ENCODE peak calls at places on chromosomes 1 and 21, in eight cellular contexts. G, Z, U, T, B, Q, I and D are unnamed samples.

GRCh38 chr21:46325073-46325912 is 1.3 kb downstream of the PCNT start:
- DNase-seq in G (peak), Q (peak), T (peak), U (peak), B (peak), I (no peak), Z (peak), D (peak)

GRCh38 chr1:205947024-205947423 is 3.8 kb upstream of the SLC26A9 start:
- DNase-seq in Q (no peak), T (no peak), I (no peak), U (no peak), G (peak), Z (no peak), B (no peak), D (no peak)

GRCh38 chr1:160520582-160520981 is 2.5 kb downstream of the SLAMF6 start:
- DNase-seq in U (no peak), B (no peak), Z (no peak), T (no peak), I (no peak), Q (no peak), G (no peak), D (no peak)

GRCh38 chr1:184753608-184754478 is 815 bp downstream of the EDEM3 start:
- DNase-seq in Q (peak), B (peak), T (peak), U (peak), I (no peak), Z (no peak), G (peak), D (peak)

GRCh38 chr1:46370214-46370633 is 23.9 kb upstream of the FAAH start:
- DNase-seq in T (peak), B (peak), Z (no peak), U (no peak), Q (peak), G (peak), I (peak), D (no peak)

GRCh38 chr1:59136541-59137335 is 160.2 kb upstream of the FGGY start:
- DNase-seq in T (no peak), G (peak), B (no peak), I (no peak), Z (no peak), U (no peak), Q (no peak), D (no peak)

GRCh38 chr1:204103121-204103741 is 30.3 kb downstream of the SOX13 start:
- DNase-seq in T (no peak), Z (no peak), G (no peak), B (peak), U (peak), I (no peak), Q (peak), D (no peak)

GRCh38 chr1:175390081-175390481 is 197.5 kb upstream of the KIAA0040 start:
- DNase-seq in T (no peak), B (no peak), U (no peak), Q (no peak), I (no peak), Z (no peak), G (no peak), D (peak)

GRCh38 chr1:201495447-201496295 is 11.3 kb downstream of the CSRP1 start:
- DNase-seq in G (no peak), B (peak), I (no peak), Q (peak), T (no peak), Z (no peak), U (peak), D (no peak)

GRCh38 chr1:201497935-201498509 is 8.9 kb downstream of the CSRP1 start:
- DNase-seq in B (no peak), U (no peak), Q (no peak), I (no peak), G (no peak), T (no peak), Z (no peak), D (no peak)

GRCh38 chr1:201493757-201494617 is 12.9 kb downstream of the CSRP1 start:
- DNase-seq in G (no peak), Q (peak), B (no peak), I (no peak), Z (no peak), T (no peak), U (peak), D (no peak)

GRCh38 chr1:201498621-201499020 is 8.3 kb downstream of the CSRP1 start:
- DNase-seq in U (no peak), Z (no peak), I (no peak), G (no peak), T (no peak), B (no peak), Q (no peak), D (no peak)

DNA sequence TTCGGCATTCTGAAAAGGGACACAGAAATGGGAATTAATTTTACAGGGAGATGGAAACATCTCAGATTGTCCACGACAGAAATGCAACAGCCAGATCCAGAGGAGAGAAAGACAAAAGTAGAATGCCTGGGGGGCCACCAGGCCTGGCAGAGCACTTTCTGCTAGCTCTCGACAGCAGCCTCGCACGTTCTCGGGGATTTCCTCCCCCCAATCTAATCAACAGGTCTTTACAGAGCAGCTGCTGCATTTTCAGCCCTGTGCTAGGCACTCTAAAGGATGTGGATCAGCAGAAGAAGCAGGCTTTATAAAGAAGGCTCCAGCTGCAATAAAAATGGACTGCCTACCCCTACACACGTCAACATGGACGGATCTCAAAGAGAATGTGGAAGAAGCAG is 10.6 kb downstream of the CSRP1 start:
- DNase-seq in U (no peak), T (no peak), Z (no peak), B (no peak), I (no peak), Q (no peak), G (no peak), D (no peak)
- H3K4me3 ChIP-seq in U (no peak), T (no peak), Z (no peak), B (no peak), I (no peak), Q (no peak), G (no peak), D (no peak)

GRCh38 chr21:38988211-38989096 is 182.7 kb downstream of the ETS2 start:
- DNase-seq in U (no peak), T (no peak), Q (no peak), I (no peak), Z (no peak), B (no peak), G (no peak), D (no peak)
- H3K4me2 ChIP-seq in U (no peak), T (no peak), Q (no peak), I (no peak), Z (no peak), B (no peak), G (no peak), D (no peak)

GRCh38 chr21:36788116-36788515 is 89.2 kb downstream of the SIM2 start:
- DNase-seq in I (no peak), B (peak), G (no peak), Z (no peak), T (no peak), U (no peak), Q (no peak), D (no peak)
- H3K4me3 ChIP-seq in I (no peak), B (peak), G (no peak), Z (no peak), T (no peak), U (no peak), Q (no peak), D (no peak)

GRCh38 chr21:38951095-38951745 is 145.5 kb downstream of the ETS2 start:
- DNase-seq in G (peak), U (no peak), T (no peak), B (no peak), Q (no peak), I (no peak), Z (no peak), D (no peak)
- H3K4me2 ChIP-seq in G (no peak), U (no peak), T (no peak), B (no peak), Q (no peak), I (no peak), Z (no peak), D (no peak)

GRCh38 chr1:15620890-15621682 is 3.8 kb downstream of the DDI2 start:
- DNase-seq in Z (no peak), U (no peak), I (no peak), Q (no peak), B (no peak), T (no peak), G (no peak), D (no peak)

GRCh38 chr1:15618685-15619525 is 1.6 kb downstream of the DDI2 start:
- DNase-seq in T (no peak), B (no peak), G (peak), Q (peak), I (no peak), U (peak), Z (no peak), D (no peak)

GRCh38 chr1:15621975-15622374 is 4.7 kb downstream of the DDI2 start:
- DNase-seq in U (no peak), G (no peak), Q (no peak), Z (no peak), I (no peak), B (no peak), T (no peak), D (no peak)

GRCh38 chr1:15617874-15618684 is 821 bp downstream of the DDI2 start:
- DNase-seq in T (peak), I (no peak), Q (no peak), U (peak), B (peak), Z (no peak), G (peak), D (peak)

GRCh38 chr1:15620155-15620545 is 2.9 kb downstream of the DDI2 start:
- DNase-seq in U (peak), B (no peak), Z (no peak), G (peak), Q (peak), I (no peak), T (no peak), D (no peak)
- H3K4me3 ChIP-seq in U (no peak), B (no peak), Z (no peak), G (no peak), Q (no peak), I (peak), T (no peak), D (no peak)

GRCh38 chr21:18155508-18156193 is 89.0 kb upstream of the CHODL start:
- DNase-seq in U (peak), B (no peak), T (no peak), G (no peak), Z (peak), Q (no peak), I (no peak), D (peak)
- H3K4me2 ChIP-seq in U (peak), B (no peak), T (no peak), G (no peak), Z (no peak), Q (no peak), I (no peak), D (peak)

DNA sequence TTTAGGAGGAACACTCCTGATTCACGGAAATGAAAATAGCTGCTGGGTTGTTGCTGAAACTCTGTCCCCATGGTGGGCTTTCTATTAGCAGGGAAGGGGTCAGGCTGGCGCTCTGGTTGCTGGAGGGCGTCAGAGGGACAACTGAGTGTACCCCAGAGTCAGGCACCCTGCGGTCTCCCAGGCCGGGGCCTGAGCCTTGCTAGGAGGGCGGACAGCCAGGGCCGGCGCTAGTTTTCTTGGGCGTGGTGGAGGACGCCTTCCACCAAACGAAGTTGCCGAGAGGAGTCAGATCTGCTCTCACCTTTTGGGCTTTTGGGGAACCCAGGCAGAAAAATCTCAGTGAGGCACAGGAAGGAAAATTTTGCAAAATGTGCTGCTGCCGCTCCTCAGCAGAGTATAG is 54.8 kb downstream of the NGF start:
- DNase-seq in T (no peak), Z (no peak), I (no peak), Q (no peak), B (no peak), U (no peak), G (no peak), D (no peak)
- H3K4me3 ChIP-seq in T (no peak), Z (no peak), I (no peak), Q (no peak), B (no peak), U (no peak), G (no peak), D (no peak)

GRCh38 chr21:43306391-43306790 is 120.5 kb downstream of the SIK1 start:
- DNase-seq in Q (no peak), T (no peak), U (no peak), Z (no peak), I (no peak), G (no peak), B (no peak), D (no peak)
- H3K4me2 ChIP-seq in Q (no peak), T (no peak), U (no peak), Z (no peak), I (no peak), G (no peak), B (no peak), D (peak)

GRCh38 chr1:31798433-31799195 is 17.2 kb downstream of the SPOCD1 start:
- DNase-seq in T (no peak), Z (no peak), Q (peak), I (peak), B (peak), G (peak), U (peak), D (no peak)
- H3K4me3 ChIP-seq in T (no peak), Z (no peak), Q (peak), I (peak), B (peak), G (peak), U (peak), D (no peak)

DNA sequence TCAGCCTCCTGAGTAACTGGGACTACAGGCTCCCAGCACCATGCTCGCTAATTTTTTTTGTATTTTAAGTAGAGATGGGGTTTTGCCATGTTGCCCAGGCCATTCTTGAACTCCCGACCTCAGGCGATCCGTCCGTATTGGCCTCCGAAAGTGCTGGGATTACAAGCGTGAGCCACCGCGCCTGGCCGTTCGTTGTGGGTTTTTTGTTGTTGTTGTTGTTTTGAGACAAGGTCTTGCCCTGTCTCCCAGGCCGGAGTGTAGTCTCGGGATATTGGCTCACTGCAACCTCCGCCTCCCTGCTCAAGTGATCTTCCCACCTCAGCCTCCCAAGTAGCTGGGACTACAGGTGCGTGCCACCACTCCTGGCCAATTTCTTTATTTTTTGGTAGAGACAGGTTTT is 4.7 kb upstream of the INAVA start:
- DNase-seq in B (no peak), Q (no peak), U (no peak), Z (no peak), I (no peak), G (no peak), T (no peak), D (no peak)
- H3K4me2 ChIP-seq in B (no peak), Q (no peak), U (no peak), Z (no peak), I (no peak), G (no peak), T (no peak), D (peak)